ENCODE peak calls at places on chromosomes 4 and X, in six cellular contexts. Y, N, C, S, Z and A are unnamed samples.

GRCh38 chr4:82753725-82754410 is 44.7 kb downstream of the SCD5 start:
- DNase-seq in Z (no peak), N (peak), S (no peak), C (no peak), Y (no peak), A (no peak)

GRCh38 chr4:86091201-86091600 is 268.7 kb downstream of the MAPK10 start:
- DNase-seq in C (no peak), Z (no peak), Y (no peak), N (no peak), S (no peak), A (no peak)

GRCh38 chrX:148979786-148980185 is 479.4 kb downstream of the AFF2 start:
- DNase-seq in Y (no peak), C (no peak), Z (no peak), N (no peak), S (no peak), A (no peak)

GRCh38 chrX:79084923-79085322 is 59.6 kb upstream of the GPR174 start:
- DNase-seq in C (no peak), N (no peak), S (no peak), Z (no peak), Y (no peak), A (no peak)

GRCh38 chr4:106358899-106359298 is 9.7 kb downstream of the GIMD1 start:
- DNase-seq in C (no peak), N (no peak), Z (peak), Y (no peak), S (no peak), A (no peak)

GRCh38 chr4:87427518-87427868 is 5.1 kb downstream of the NUDT9 start:
- DNase-seq in C (no peak), Z (no peak), Y (no peak), S (no peak), N (no peak), A (no peak)

GRCh38 chrX:109578916-109579315 is 42.3 kb downstream of the NXT2 start:
- DNase-seq in N (no peak), Y (no peak), Z (no peak), C (no peak), S (no peak), A (no peak)

GRCh38 chr4:178523038-178523437 is 1080.8 kb upstream of the AGA start:
- DNase-seq in Z (no peak), S (no peak), Y (no peak), N (no peak), C (no peak), A (no peak)

GRCh38 chr4:156711196-156711590 is 260.4 kb downstream of the PDGFC start:
- DNase-seq in S (no peak), C (no peak), Y (no peak), N (no peak), Z (no peak), A (no peak)

GRCh38 chrX:6383911-6384310 is 151.0 kb downstream of the VCX3A start:
- DNase-seq in C (no peak), S (no peak), N (no peak), Z (no peak), Y (no peak), A (no peak)

GRCh38 chr4:82842593-82842992 is 44.0 kb upstream of the SCD5 start:
- DNase-seq in C (no peak), Z (no peak), Y (no peak), S (no peak), N (peak), A (no peak)

GRCh38 chrX:155028749-155029360 is 2.2 kb downstream of the FUNDC2 start:
- DNase-seq in N (peak), S (no peak), C (no peak), Z (peak), Y (no peak), A (no peak)

GRCh38 chr4:182225257-182225852 is 17.8 kb upstream of the TENM3 start:
- DNase-seq in N (no peak), Z (no peak), C (no peak), S (no peak), Y (no peak), A (no peak)

GRCh38 chr4:153255233-153255632 is 51.0 kb downstream of the TRIM2 start:
- DNase-seq in C (no peak), Z (no peak), S (no peak), Y (no peak), N (no peak), A (no peak)

GRCh38 chrX:76850851-76851250 is 423.3 kb downstream of the MAGEE1 start:
- DNase-seq in C (no peak), Y (no peak), S (no peak), N (no peak), Z (no peak), A (no peak)

GRCh38 chr4:91621446-91621845 is 682.3 kb upstream of the GRID2 start:
- DNase-seq in N (no peak), Y (no peak), Z (no peak), C (no peak), S (no peak), A (no peak)

GRCh38 chr4:40736910-40737309 is 12.8 kb upstream of the NSUN7 start:
- DNase-seq in S (no peak), N (peak), C (no peak), Y (no peak), Z (peak), A (no peak)

GRCh38 chrX:68432648-68433047 is 647 bp downstream of the OPHN1 start:
- DNase-seq in C (no peak), N (peak), Y (no peak), Z (peak), S (no peak), A (no peak)

GRCh38 chr4:104641427-104641826 is 146.7 kb upstream of the CXXC4 start:
- DNase-seq in Y (no peak), Z (no peak), S (no peak), N (no peak), C (no peak), A (no peak)

GRCh38 chr4:13542577-13543042 is 1.7 kb downstream of the NKX3-2 start:
- DNase-seq in Y (no peak), C (no peak), N (no peak), S (no peak), Z (no peak), A (no peak)

GRCh38 chrX:72247206-72247944 is 8.5 kb upstream of the ERCC6L start:
- DNase-seq in S (no peak), Z (no peak), N (peak), Y (peak), C (no peak), A (no peak)

GRCh38 chrX:49282647-49283011 is 13.0 kb downstream of the PPP1R3F start:
- DNase-seq in S (no peak), N (peak), Y (no peak), C (no peak), Z (peak), A (no peak)
- TF ChIP-seq CTCF in S (no peak), N (no peak), Y (no peak), C (no peak), Z (peak), A (peak)

DNA sequence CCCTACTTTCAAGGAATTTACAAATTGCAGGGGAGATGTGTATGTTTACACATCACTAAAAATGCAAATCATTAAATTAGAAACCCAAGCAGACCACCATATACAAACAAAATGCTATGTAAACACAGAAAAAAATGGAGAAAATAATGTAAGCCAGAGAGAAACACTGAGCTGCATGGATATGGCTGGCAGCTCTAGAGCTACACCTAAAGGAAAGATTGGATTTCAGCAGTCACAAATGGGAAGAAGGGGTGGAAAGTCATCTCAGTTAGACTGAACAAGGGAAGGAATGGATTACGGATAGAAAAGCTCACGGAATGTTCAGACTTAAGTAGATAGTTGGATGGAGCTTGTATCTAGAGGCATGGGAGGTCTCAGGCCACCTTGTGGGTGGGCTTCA is 186.3 kb downstream of the MOSPD2 start:
- DNase-seq in C (no peak), Z (no peak), Y (no peak), N (no peak), S (no peak), A (no peak)
- TF ChIP-seq CTCF in C (no peak), Z (peak), Y (no peak), N (peak), S (no peak), A (peak)

GRCh38 chr4:76499461-76499860 is 64.4 kb downstream of the SHROOM3 start:
- DNase-seq in N (no peak), Y (no peak), S (peak), C (no peak), Z (no peak), A (no peak)

GRCh38 chr4:76504613-76505465 is 69.8 kb downstream of the SHROOM3 start:
- DNase-seq in Y (no peak), S (no peak), Z (peak), C (no peak), N (peak), A (peak)
- TF ChIP-seq CTCF in Y (peak), S (peak), Z (peak), C (peak), N (peak), A (peak)

GRCh38 chr4:184163813-184164212 is 53.9 kb downstream of the ENPP6 start:
- DNase-seq in Z (peak), Y (peak), C (peak), N (peak), S (no peak), A (no peak)
- TF ChIP-seq CTCF in Z (peak), Y (peak), C (peak), N (peak), S (no peak), A (peak)

DNA sequence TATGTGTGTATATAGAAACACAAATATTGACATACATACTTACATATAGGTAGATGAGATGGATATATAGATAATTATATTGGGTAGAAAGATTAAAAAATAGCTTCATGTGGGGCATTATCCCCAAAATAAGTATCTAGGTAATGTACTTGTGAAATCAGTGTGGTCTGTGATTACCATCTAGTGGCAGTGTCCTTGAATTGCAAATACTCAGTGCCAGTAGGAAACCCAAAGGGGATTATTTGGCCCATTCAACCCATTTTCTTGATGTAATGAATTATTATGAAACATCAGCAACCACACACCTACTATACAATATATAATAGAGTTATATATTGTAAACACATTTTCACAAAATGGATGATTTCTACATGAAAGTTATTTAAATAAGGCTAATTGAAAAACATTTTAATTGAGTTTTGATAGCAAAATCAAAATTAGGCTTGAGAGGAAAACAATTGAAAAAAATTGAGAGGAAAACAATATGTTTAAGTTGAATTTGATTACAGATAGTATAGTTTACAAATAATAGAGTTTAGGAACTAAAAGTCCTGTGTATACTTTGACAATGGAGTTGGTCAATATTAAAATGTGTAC is 389.4 kb downstream of the GALNTL6 start:
- DNase-seq in Y (no peak), N (peak), C (no peak), S (no peak), Z (peak), A (no peak)
- TF ChIP-seq CTCF in Y (no peak), N (peak), C (peak), S (peak), Z (peak), A (peak)

DNA sequence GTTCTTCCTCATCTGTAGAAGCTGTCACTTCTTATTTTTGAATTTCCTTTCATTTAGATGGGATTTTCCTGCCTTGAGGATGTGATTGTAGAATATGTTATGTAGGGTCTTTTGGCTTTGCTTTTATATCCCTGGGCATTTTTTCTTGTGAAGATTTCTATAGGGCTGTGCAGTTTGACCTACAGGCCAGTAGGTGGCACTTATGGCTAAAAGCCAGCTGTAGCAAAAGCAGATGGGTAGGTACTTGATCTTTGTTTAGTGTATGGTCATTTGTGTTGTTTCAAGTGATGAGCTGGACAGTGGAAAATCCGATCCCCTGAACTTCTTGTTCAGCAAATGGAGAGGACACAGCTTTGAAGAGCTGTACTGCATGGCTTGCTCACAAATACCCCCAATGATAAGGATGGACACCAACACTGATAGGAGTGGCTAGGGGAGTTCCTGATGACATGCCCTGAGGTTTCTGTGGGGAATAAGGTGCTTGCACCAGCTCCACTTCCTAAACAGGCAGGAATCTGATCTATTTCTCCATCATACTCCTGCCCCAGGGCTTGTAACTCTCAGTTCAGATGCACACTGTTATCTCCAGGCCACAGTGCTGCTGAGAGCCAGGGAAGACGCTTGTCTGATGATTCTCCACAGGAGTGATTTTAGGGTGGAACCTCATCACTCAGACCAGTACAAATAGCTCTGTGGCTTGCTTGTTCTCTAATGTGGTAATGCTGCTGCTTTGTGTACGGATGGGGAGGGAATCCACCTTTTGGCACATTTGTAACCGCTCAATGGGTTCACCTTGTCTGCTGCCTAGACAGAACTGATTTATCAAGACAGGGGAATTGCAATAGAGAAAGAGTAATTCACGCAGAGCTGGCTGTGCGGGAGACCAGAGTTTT is 417.1 kb upstream of the MAGEB16 start:
- DNase-seq in Y (peak), Z (peak), S (no peak), N (peak), C (no peak), A (no peak)
- TF ChIP-seq CTCF in Y (peak), Z (peak), S (no peak), N (peak), C (peak), A (peak)

DNA sequence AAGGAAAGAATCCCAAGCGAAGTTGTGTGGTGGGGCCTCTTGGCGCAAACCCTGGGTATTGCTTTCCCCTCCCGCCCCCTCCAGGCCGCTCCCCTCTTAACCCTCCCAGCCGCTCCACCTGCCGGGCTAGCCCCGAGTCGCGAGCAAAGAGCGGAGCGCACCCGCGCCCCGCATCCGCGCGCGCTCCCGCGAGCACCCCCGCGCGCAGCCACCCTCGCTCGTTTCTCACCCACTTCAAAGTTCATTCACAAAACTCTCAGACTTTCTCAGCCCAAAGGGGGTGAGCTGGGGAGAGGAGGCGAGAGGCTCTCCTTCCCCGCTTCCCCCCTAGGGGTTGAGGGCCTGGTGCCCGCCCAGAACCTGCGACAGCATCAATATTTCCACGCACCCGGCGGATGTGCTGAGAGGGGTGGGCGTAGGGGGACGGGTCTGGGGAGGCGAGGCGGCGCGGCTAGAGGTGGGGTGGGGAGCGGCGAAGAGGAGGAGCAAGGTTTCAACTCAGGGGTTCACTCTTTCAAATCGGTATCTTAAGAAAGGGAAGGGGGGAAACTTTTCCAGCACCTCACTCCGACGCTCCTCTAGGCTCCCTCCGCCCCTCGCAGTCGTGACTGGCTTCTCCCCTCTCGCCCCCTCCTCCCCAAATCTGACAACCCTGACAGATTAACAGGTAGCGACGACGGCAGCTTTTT is 1.8 kb downstream of the MAML3 start:
- DNase-seq in C (peak), N (no peak), Y (peak), S (peak), Z (no peak), A (no peak)
- TF ChIP-seq CTCF in C (no peak), N (no peak), Y (no peak), S (peak), Z (peak), A (peak)

DNA sequence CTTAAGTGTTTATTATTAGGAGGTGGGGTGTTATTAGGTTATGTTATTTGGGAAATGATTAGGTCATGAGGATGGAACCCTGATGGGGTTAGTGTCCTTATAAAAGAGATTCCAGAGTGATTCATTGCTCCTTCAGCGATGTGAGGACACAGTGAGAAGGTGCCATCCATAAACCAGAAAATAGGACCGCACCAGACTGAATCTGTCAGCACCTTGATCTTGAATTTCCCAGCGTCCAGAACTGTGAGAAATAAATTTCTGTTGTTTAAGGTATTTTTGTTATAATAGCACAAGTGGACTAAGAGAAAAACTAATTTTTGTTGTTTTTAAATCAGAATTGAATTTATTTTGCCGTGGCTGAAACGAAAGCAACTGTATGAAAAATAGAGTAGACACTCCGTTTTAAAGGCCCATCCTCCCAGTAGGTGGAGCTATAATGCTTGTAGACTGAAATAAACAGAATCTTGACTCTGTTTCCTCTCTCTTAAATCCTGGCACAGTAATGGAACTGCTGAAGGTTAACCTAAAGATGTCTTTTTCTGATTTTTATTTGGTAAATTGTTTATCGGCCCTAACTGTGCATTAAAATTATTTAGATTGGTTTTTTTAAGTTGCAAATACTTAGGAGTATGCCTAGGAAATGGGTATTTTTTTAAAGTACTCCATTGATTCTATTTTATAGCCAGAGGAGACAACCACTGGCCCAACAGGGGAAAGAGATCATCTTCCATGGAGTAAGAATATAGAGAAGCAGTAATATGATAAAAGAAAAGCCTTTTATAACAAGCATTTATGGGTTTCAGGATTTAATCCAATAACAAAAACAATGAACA is 133.2 kb upstream of the ADAMTS3 start:
- DNase-seq in Z (peak), S (no peak), C (no peak), N (peak), Y (peak), A (peak)
- TF ChIP-seq CTCF in Z (peak), S (peak), C (peak), N (peak), Y (no peak), A (peak)